ENCODE peak calls at places on chromosomes 3 and 15, in ten cellular contexts. One of them, this sample, is unnamed.

GRCh38 chr15:74829500-74829899 is 3.1 kb downstream of the CPLX3 start:
- DNase-seq in astrocyte of the hippocampus: no peak
- DNase-seq in Panc1: no peak
- DNase-seq in PC-9: peak
- DNase-seq in NCI-H1105: no peak
- DNase-seq in HTR-8/SVneo: no peak
- DNase-seq in stimulated activated CD8-positive, alpha-beta memory T cell treated with anti-CD3 and anti-CD28 coated beads, Interleukin-2, amount 100 ng/mL, for 1 hour: no peak
- DNase-seq in B cell: no peak
- DNase-seq in CD4-positive, alpha-beta memory T cell: no peak
- DNase-seq in activated T-cell treated with anti-CD3 and anti-CD28 coated beads, Interleukin-2, amount 50 U/mL, for 1 hour: no peak
- DNase-seq in this sample: no peak

GRCh38 chr3:124812291-124813265 is 74.6 kb downstream of the ITGB5 start:
- DNase-seq in astrocyte of the hippocampus: peak
- DNase-seq in Panc1: peak
- DNase-seq in PC-9: peak
- DNase-seq in NCI-H1105: no peak
- DNase-seq in HTR-8/SVneo: peak
- DNase-seq in stimulated activated CD8-positive, alpha-beta memory T cell treated with anti-CD3 and anti-CD28 coated beads, Interleukin-2, amount 100 ng/mL, for 1 hour: no peak
- DNase-seq in B cell: no peak
- DNase-seq in CD4-positive, alpha-beta memory T cell: no peak
- DNase-seq in activated T-cell treated with anti-CD3 and anti-CD28 coated beads, Interleukin-2, amount 50 U/mL, for 1 hour: no peak
- DNase-seq in this sample: no peak

GRCh38 chr3:37905987-37906674 is 44.5 kb downstream of the CTDSPL start:
- DNase-seq in astrocyte of the hippocampus: peak
- DNase-seq in Panc1: no peak
- DNase-seq in PC-9: no peak
- DNase-seq in NCI-H1105: no peak
- DNase-seq in HTR-8/SVneo: no peak
- DNase-seq in stimulated activated CD8-positive, alpha-beta memory T cell treated with anti-CD3 and anti-CD28 coated beads, Interleukin-2, amount 100 ng/mL, for 1 hour: no peak
- DNase-seq in B cell: no peak
- DNase-seq in CD4-positive, alpha-beta memory T cell: no peak
- DNase-seq in activated T-cell treated with anti-CD3 and anti-CD28 coated beads, Interleukin-2, amount 50 U/mL, for 1 hour: no peak
- DNase-seq in this sample: no peak

GRCh38 chr15:68200016-68200861 is 4.9 kb downstream of the CALML4 start:
- DNase-seq in astrocyte of the hippocampus: no peak
- DNase-seq in Panc1: no peak
- DNase-seq in PC-9: no peak
- DNase-seq in NCI-H1105: no peak
- DNase-seq in HTR-8/SVneo: no peak
- DNase-seq in stimulated activated CD8-positive, alpha-beta memory T cell treated with anti-CD3 and anti-CD28 coated beads, Interleukin-2, amount 100 ng/mL, for 1 hour: no peak
- DNase-seq in B cell: no peak
- DNase-seq in CD4-positive, alpha-beta memory T cell: no peak
- DNase-seq in activated T-cell treated with anti-CD3 and anti-CD28 coated beads, Interleukin-2, amount 50 U/mL, for 1 hour: no peak
- DNase-seq in this sample: no peak

GRCh38 chr3:34942256-34942655 is 697.1 kb upstream of the ARPP21 start:
- DNase-seq in astrocyte of the hippocampus: no peak
- DNase-seq in Panc1: no peak
- DNase-seq in PC-9: no peak
- DNase-seq in NCI-H1105: no peak
- DNase-seq in HTR-8/SVneo: no peak
- DNase-seq in stimulated activated CD8-positive, alpha-beta memory T cell treated with anti-CD3 and anti-CD28 coated beads, Interleukin-2, amount 100 ng/mL, for 1 hour: no peak
- DNase-seq in B cell: no peak
- DNase-seq in CD4-positive, alpha-beta memory T cell: no peak
- DNase-seq in activated T-cell treated with anti-CD3 and anti-CD28 coated beads, Interleukin-2, amount 50 U/mL, for 1 hour: no peak
- DNase-seq in this sample: no peak

GRCh38 chr15:40363611-40364010 is 5.6 kb downstream of the DISP2 start:
- DNase-seq in astrocyte of the hippocampus: no peak
- DNase-seq in Panc1: no peak
- DNase-seq in PC-9: no peak
- DNase-seq in NCI-H1105: no peak
- DNase-seq in HTR-8/SVneo: no peak
- DNase-seq in stimulated activated CD8-positive, alpha-beta memory T cell treated with anti-CD3 and anti-CD28 coated beads, Interleukin-2, amount 100 ng/mL, for 1 hour: no peak
- DNase-seq in B cell: no peak
- DNase-seq in CD4-positive, alpha-beta memory T cell: no peak
- DNase-seq in activated T-cell treated with anti-CD3 and anti-CD28 coated beads, Interleukin-2, amount 50 U/mL, for 1 hour: no peak
- DNase-seq in this sample: no peak

GRCh38 chr3:136639069-136639468 is 113.1 kb downstream of the STAG1 start:
- DNase-seq in astrocyte of the hippocampus: no peak
- DNase-seq in Panc1: no peak
- DNase-seq in PC-9: no peak
- DNase-seq in NCI-H1105: no peak
- DNase-seq in HTR-8/SVneo: no peak
- DNase-seq in stimulated activated CD8-positive, alpha-beta memory T cell treated with anti-CD3 and anti-CD28 coated beads, Interleukin-2, amount 100 ng/mL, for 1 hour: no peak
- DNase-seq in B cell: no peak
- DNase-seq in CD4-positive, alpha-beta memory T cell: no peak
- DNase-seq in activated T-cell treated with anti-CD3 and anti-CD28 coated beads, Interleukin-2, amount 50 U/mL, for 1 hour: no peak
- DNase-seq in this sample: no peak

GRCh38 chr3:163018664-163019063 is 1522.1 kb downstream of the OTOL1 start:
- DNase-seq in astrocyte of the hippocampus: no peak
- DNase-seq in Panc1: no peak
- DNase-seq in PC-9: no peak
- DNase-seq in NCI-H1105: no peak
- DNase-seq in HTR-8/SVneo: no peak
- DNase-seq in stimulated activated CD8-positive, alpha-beta memory T cell treated with anti-CD3 and anti-CD28 coated beads, Interleukin-2, amount 100 ng/mL, for 1 hour: no peak
- DNase-seq in B cell: no peak
- DNase-seq in CD4-positive, alpha-beta memory T cell: no peak
- DNase-seq in activated T-cell treated with anti-CD3 and anti-CD28 coated beads, Interleukin-2, amount 50 U/mL, for 1 hour: no peak
- DNase-seq in this sample: no peak

GRCh38 chr3:184864012-184864411 is 52.0 kb downstream of the VPS8 start:
- DNase-seq in astrocyte of the hippocampus: no peak
- DNase-seq in Panc1: no peak
- DNase-seq in PC-9: no peak
- DNase-seq in NCI-H1105: no peak
- DNase-seq in HTR-8/SVneo: no peak
- DNase-seq in stimulated activated CD8-positive, alpha-beta memory T cell treated with anti-CD3 and anti-CD28 coated beads, Interleukin-2, amount 100 ng/mL, for 1 hour: no peak
- DNase-seq in B cell: no peak
- DNase-seq in CD4-positive, alpha-beta memory T cell: no peak
- DNase-seq in activated T-cell treated with anti-CD3 and anti-CD28 coated beads, Interleukin-2, amount 50 U/mL, for 1 hour: no peak
- DNase-seq in this sample: no peak

GRCh38 chr3:27352047-27352446 is 17.1 kb downstream of the NEK10 start:
- DNase-seq in astrocyte of the hippocampus: no peak
- DNase-seq in Panc1: no peak
- DNase-seq in PC-9: no peak
- DNase-seq in NCI-H1105: no peak
- DNase-seq in HTR-8/SVneo: no peak
- DNase-seq in stimulated activated CD8-positive, alpha-beta memory T cell treated with anti-CD3 and anti-CD28 coated beads, Interleukin-2, amount 100 ng/mL, for 1 hour: no peak
- DNase-seq in B cell: no peak
- DNase-seq in CD4-positive, alpha-beta memory T cell: no peak
- DNase-seq in activated T-cell treated with anti-CD3 and anti-CD28 coated beads, Interleukin-2, amount 50 U/mL, for 1 hour: no peak
- DNase-seq in this sample: no peak

GRCh38 chr3:155404486-155404885 is 111.0 kb upstream of the STRIT1 start:
- DNase-seq in astrocyte of the hippocampus: no peak
- DNase-seq in Panc1: no peak
- DNase-seq in PC-9: no peak
- DNase-seq in NCI-H1105: peak
- DNase-seq in HTR-8/SVneo: no peak
- DNase-seq in stimulated activated CD8-positive, alpha-beta memory T cell treated with anti-CD3 and anti-CD28 coated beads, Interleukin-2, amount 100 ng/mL, for 1 hour: no peak
- DNase-seq in B cell: no peak
- DNase-seq in CD4-positive, alpha-beta memory T cell: no peak
- DNase-seq in activated T-cell treated with anti-CD3 and anti-CD28 coated beads, Interleukin-2, amount 50 U/mL, for 1 hour: no peak
- DNase-seq in this sample: no peak

GRCh38 chr15:62782100-62782791 is 260.3 kb upstream of the TPM1 start:
- DNase-seq in astrocyte of the hippocampus: peak
- DNase-seq in Panc1: peak
- DNase-seq in PC-9: peak
- DNase-seq in NCI-H1105: peak
- DNase-seq in HTR-8/SVneo: peak
- DNase-seq in stimulated activated CD8-positive, alpha-beta memory T cell treated with anti-CD3 and anti-CD28 coated beads, Interleukin-2, amount 100 ng/mL, for 1 hour: no peak
- DNase-seq in B cell: no peak
- DNase-seq in CD4-positive, alpha-beta memory T cell: no peak
- DNase-seq in activated T-cell treated with anti-CD3 and anti-CD28 coated beads, Interleukin-2, amount 50 U/mL, for 1 hour: no peak
- DNase-seq in this sample: no peak

GRCh38 chr3:107620534-107620933 is 97.8 kb downstream of the BBX start:
- DNase-seq in astrocyte of the hippocampus: no peak
- DNase-seq in Panc1: no peak
- DNase-seq in PC-9: no peak
- DNase-seq in NCI-H1105: no peak
- DNase-seq in HTR-8/SVneo: no peak
- DNase-seq in stimulated activated CD8-positive, alpha-beta memory T cell treated with anti-CD3 and anti-CD28 coated beads, Interleukin-2, amount 100 ng/mL, for 1 hour: no peak
- DNase-seq in B cell: no peak
- DNase-seq in CD4-positive, alpha-beta memory T cell: no peak
- DNase-seq in activated T-cell treated with anti-CD3 and anti-CD28 coated beads, Interleukin-2, amount 50 U/mL, for 1 hour: no peak
- DNase-seq in this sample: no peak

GRCh38 chr3:129576514-129577345 is 29.7 kb downstream of the PLXND1 start:
- DNase-seq in astrocyte of the hippocampus: no peak
- DNase-seq in Panc1: no peak
- DNase-seq in PC-9: no peak
- DNase-seq in NCI-H1105: no peak
- DNase-seq in HTR-8/SVneo: no peak
- DNase-seq in stimulated activated CD8-positive, alpha-beta memory T cell treated with anti-CD3 and anti-CD28 coated beads, Interleukin-2, amount 100 ng/mL, for 1 hour: peak
- DNase-seq in B cell: peak
- DNase-seq in CD4-positive, alpha-beta memory T cell: peak
- DNase-seq in activated T-cell treated with anti-CD3 and anti-CD28 coated beads, Interleukin-2, amount 50 U/mL, for 1 hour: peak
- DNase-seq in this sample: no peak

GRCh38 chr3:186965141-186965879 is 35.0 kb downstream of the ST6GAL1 start:
- DNase-seq in astrocyte of the hippocampus: peak
- DNase-seq in Panc1: no peak
- DNase-seq in PC-9: no peak
- DNase-seq in NCI-H1105: no peak
- DNase-seq in HTR-8/SVneo: no peak
- DNase-seq in stimulated activated CD8-positive, alpha-beta memory T cell treated with anti-CD3 and anti-CD28 coated beads, Interleukin-2, amount 100 ng/mL, for 1 hour: no peak
- DNase-seq in B cell: no peak
- DNase-seq in CD4-positive, alpha-beta memory T cell: no peak
- DNase-seq in activated T-cell treated with anti-CD3 and anti-CD28 coated beads, Interleukin-2, amount 50 U/mL, for 1 hour: no peak
- DNase-seq in this sample: no peak

GRCh38 chr15:54082836-54083492 is 104.7 kb downstream of the UNC13C start:
- DNase-seq in astrocyte of the hippocampus: peak
- DNase-seq in Panc1: peak
- DNase-seq in PC-9: no peak
- DNase-seq in NCI-H1105: no peak
- DNase-seq in HTR-8/SVneo: no peak
- DNase-seq in stimulated activated CD8-positive, alpha-beta memory T cell treated with anti-CD3 and anti-CD28 coated beads, Interleukin-2, amount 100 ng/mL, for 1 hour: no peak
- DNase-seq in B cell: peak
- DNase-seq in CD4-positive, alpha-beta memory T cell: no peak
- DNase-seq in activated T-cell treated with anti-CD3 and anti-CD28 coated beads, Interleukin-2, amount 50 U/mL, for 1 hour: no peak
- DNase-seq in this sample: no peak

GRCh38 chr15:73127302-73127936 is 75.2 kb downstream of the NEO1 start:
- DNase-seq in astrocyte of the hippocampus: peak
- DNase-seq in Panc1: peak
- DNase-seq in PC-9: no peak
- DNase-seq in NCI-H1105: peak
- DNase-seq in HTR-8/SVneo: peak
- DNase-seq in stimulated activated CD8-positive, alpha-beta memory T cell treated with anti-CD3 and anti-CD28 coated beads, Interleukin-2, amount 100 ng/mL, for 1 hour: no peak
- DNase-seq in B cell: peak
- DNase-seq in CD4-positive, alpha-beta memory T cell: no peak
- DNase-seq in activated T-cell treated with anti-CD3 and anti-CD28 coated beads, Interleukin-2, amount 50 U/mL, for 1 hour: no peak
- DNase-seq in this sample: no peak

GRCh38 chr3:78785004-78785403 is 982.8 kb downstream of the ROBO1 start:
- DNase-seq in astrocyte of the hippocampus: no peak
- DNase-seq in Panc1: no peak
- DNase-seq in PC-9: no peak
- DNase-seq in NCI-H1105: no peak
- DNase-seq in HTR-8/SVneo: no peak
- DNase-seq in stimulated activated CD8-positive, alpha-beta memory T cell treated with anti-CD3 and anti-CD28 coated beads, Interleukin-2, amount 100 ng/mL, for 1 hour: no peak
- DNase-seq in B cell: no peak
- DNase-seq in CD4-positive, alpha-beta memory T cell: no peak
- DNase-seq in activated T-cell treated with anti-CD3 and anti-CD28 coated beads, Interleukin-2, amount 50 U/mL, for 1 hour: no peak
- DNase-seq in this sample: no peak

GRCh38 chr3:64956619-64957018 is 268.8 kb upstream of the ADAMTS9 start:
- DNase-seq in astrocyte of the hippocampus: no peak
- DNase-seq in Panc1: no peak
- DNase-seq in PC-9: no peak
- DNase-seq in NCI-H1105: no peak
- DNase-seq in HTR-8/SVneo: no peak
- DNase-seq in stimulated activated CD8-positive, alpha-beta memory T cell treated with anti-CD3 and anti-CD28 coated beads, Interleukin-2, amount 100 ng/mL, for 1 hour: no peak
- DNase-seq in B cell: no peak
- DNase-seq in CD4-positive, alpha-beta memory T cell: no peak
- DNase-seq in activated T-cell treated with anti-CD3 and anti-CD28 coated beads, Interleukin-2, amount 50 U/mL, for 1 hour: no peak
- DNase-seq in this sample: no peak

GRCh38 chr15:27762471-27762870 is 336.6 kb downstream of the OCA2 start:
- DNase-seq in astrocyte of the hippocampus: no peak
- DNase-seq in Panc1: no peak
- DNase-seq in PC-9: no peak
- DNase-seq in NCI-H1105: no peak
- DNase-seq in HTR-8/SVneo: no peak
- DNase-seq in stimulated activated CD8-positive, alpha-beta memory T cell treated with anti-CD3 and anti-CD28 coated beads, Interleukin-2, amount 100 ng/mL, for 1 hour: no peak
- DNase-seq in B cell: no peak
- DNase-seq in CD4-positive, alpha-beta memory T cell: no peak
- DNase-seq in activated T-cell treated with anti-CD3 and anti-CD28 coated beads, Interleukin-2, amount 50 U/mL, for 1 hour: no peak
- DNase-seq in this sample: no peak

GRCh38 chr3:179410999-179411398 is 40.3 kb downstream of the GNB4 start:
- DNase-seq in astrocyte of the hippocampus: no peak
- DNase-seq in Panc1: no peak
- DNase-seq in PC-9: no peak
- DNase-seq in NCI-H1105: no peak
- DNase-seq in HTR-8/SVneo: no peak
- DNase-seq in stimulated activated CD8-positive, alpha-beta memory T cell treated with anti-CD3 and anti-CD28 coated beads, Interleukin-2, amount 100 ng/mL, for 1 hour: no peak
- DNase-seq in B cell: no peak
- DNase-seq in CD4-positive, alpha-beta memory T cell: no peak
- DNase-seq in activated T-cell treated with anti-CD3 and anti-CD28 coated beads, Interleukin-2, amount 50 U/mL, for 1 hour: no peak
- DNase-seq in this sample: no peak

GRCh38 chr15:58446521-58446920 is 14.7 kb downstream of the LIPC start:
- DNase-seq in astrocyte of the hippocampus: no peak
- DNase-seq in Panc1: no peak
- DNase-seq in PC-9: no peak
- DNase-seq in NCI-H1105: no peak
- DNase-seq in HTR-8/SVneo: no peak
- DNase-seq in stimulated activated CD8-positive, alpha-beta memory T cell treated with anti-CD3 and anti-CD28 coated beads, Interleukin-2, amount 100 ng/mL, for 1 hour: no peak
- DNase-seq in B cell: no peak
- DNase-seq in CD4-positive, alpha-beta memory T cell: no peak
- DNase-seq in activated T-cell treated with anti-CD3 and anti-CD28 coated beads, Interleukin-2, amount 50 U/mL, for 1 hour: no peak
- DNase-seq in this sample: no peak

GRCh38 chr15:86743283-86743903 is 663.7 kb downstream of the AGBL1 start:
- DNase-seq in astrocyte of the hippocampus: peak
- DNase-seq in Panc1: peak
- DNase-seq in PC-9: no peak
- DNase-seq in NCI-H1105: no peak
- DNase-seq in HTR-8/SVneo: no peak
- DNase-seq in stimulated activated CD8-positive, alpha-beta memory T cell treated with anti-CD3 and anti-CD28 coated beads, Interleukin-2, amount 100 ng/mL, for 1 hour: peak
- DNase-seq in B cell: no peak
- DNase-seq in CD4-positive, alpha-beta memory T cell: no peak
- DNase-seq in activated T-cell treated with anti-CD3 and anti-CD28 coated beads, Interleukin-2, amount 50 U/mL, for 1 hour: peak
- DNase-seq in this sample: peak

GRCh38 chr3:172749201-172749965 is 1.1 kb upstream of the ECT2 start:
- DNase-seq in astrocyte of the hippocampus: peak
- DNase-seq in Panc1: peak
- DNase-seq in PC-9: peak
- DNase-seq in NCI-H1105: no peak
- DNase-seq in HTR-8/SVneo: peak
- DNase-seq in stimulated activated CD8-positive, alpha-beta memory T cell treated with anti-CD3 and anti-CD28 coated beads, Interleukin-2, amount 100 ng/mL, for 1 hour: no peak
- DNase-seq in B cell: no peak
- DNase-seq in CD4-positive, alpha-beta memory T cell: no peak
- DNase-seq in activated T-cell treated with anti-CD3 and anti-CD28 coated beads, Interleukin-2, amount 50 U/mL, for 1 hour: no peak
- DNase-seq in this sample: no peak

GRCh38 chr15:85120351-85121113 is 138.9 kb downstream of the PDE8A start:
- DNase-seq in astrocyte of the hippocampus: no peak
- DNase-seq in Panc1: no peak
- DNase-seq in PC-9: no peak
- DNase-seq in NCI-H1105: no peak
- DNase-seq in HTR-8/SVneo: no peak
- DNase-seq in stimulated activated CD8-positive, alpha-beta memory T cell treated with anti-CD3 and anti-CD28 coated beads, Interleukin-2, amount 100 ng/mL, for 1 hour: no peak
- DNase-seq in B cell: no peak
- DNase-seq in CD4-positive, alpha-beta memory T cell: no peak
- DNase-seq in activated T-cell treated with anti-CD3 and anti-CD28 coated beads, Interleukin-2, amount 50 U/mL, for 1 hour: no peak
- DNase-seq in this sample: no peak

GRCh38 chr15:88487176-88487795 is 19.8 kb downstream of the MRPS11 start:
- DNase-seq in astrocyte of the hippocampus: peak
- DNase-seq in Panc1: no peak
- DNase-seq in PC-9: no peak
- DNase-seq in NCI-H1105: no peak
- DNase-seq in HTR-8/SVneo: no peak
- DNase-seq in stimulated activated CD8-positive, alpha-beta memory T cell treated with anti-CD3 and anti-CD28 coated beads, Interleukin-2, amount 100 ng/mL, for 1 hour: no peak
- DNase-seq in B cell: no peak
- DNase-seq in CD4-positive, alpha-beta memory T cell: no peak
- DNase-seq in activated T-cell treated with anti-CD3 and anti-CD28 coated beads, Interleukin-2, amount 50 U/mL, for 1 hour: no peak
- DNase-seq in this sample: no peak

GRCh38 chr3:38551026-38551832 is 55.1 kb downstream of the EXOG start:
- DNase-seq in astrocyte of the hippocampus: no peak
- DNase-seq in Panc1: no peak
- DNase-seq in PC-9: no peak
- DNase-seq in NCI-H1105: no peak
- DNase-seq in HTR-8/SVneo: no peak
- DNase-seq in stimulated activated CD8-positive, alpha-beta memory T cell treated with anti-CD3 and anti-CD28 coated beads, Interleukin-2, amount 100 ng/mL, for 1 hour: no peak
- DNase-seq in B cell: no peak
- DNase-seq in CD4-positive, alpha-beta memory T cell: no peak
- DNase-seq in activated T-cell treated with anti-CD3 and anti-CD28 coated beads, Interleukin-2, amount 50 U/mL, for 1 hour: no peak
- DNase-seq in this sample: no peak

GRCh38 chr3:52798978-52799476 is 4.4 kb downstream of the ITIH3 start:
- DNase-seq in astrocyte of the hippocampus: no peak
- DNase-seq in Panc1: peak
- DNase-seq in PC-9: no peak
- DNase-seq in NCI-H1105: no peak
- DNase-seq in HTR-8/SVneo: peak
- DNase-seq in stimulated activated CD8-positive, alpha-beta memory T cell treated with anti-CD3 and anti-CD28 coated beads, Interleukin-2, amount 100 ng/mL, for 1 hour: no peak
- DNase-seq in B cell: peak
- DNase-seq in CD4-positive, alpha-beta memory T cell: no peak
- DNase-seq in activated T-cell treated with anti-CD3 and anti-CD28 coated beads, Interleukin-2, amount 50 U/mL, for 1 hour: no peak
- DNase-seq in this sample: no peak

This sample was measured in activated T-helper 2 cell treated with anti-CD3 and anti-CD28 coated beads, Interferon-gamma antibody, Interleukin-2, Interleukin-4, amounts not matched to agents 10 μg/mL and 5 μg/mL and 100 μg/mL, durations not matched to agents 14 hours and 24 hours and 36 hours.